ENCODE peak calls at places on chromosomes 13 and 19, in six cellular contexts. One of them, this sample, is unnamed. For H3K9me3, the result is how much of the 10 kb centered on the place peaks cover.

GRCh38 chr19:14006766-14007562 is 844 bp upstream of the RFX1 start:
- DNase-seq in tibial artery: no peak
- DNase-seq in ovary: no peak
- DNase-seq in tibial nerve: no peak
- DNase-seq in pancreas: peak
- DNase-seq in Panc1: no peak
- DNase-seq in this sample: no peak

GRCh38 chr19:7926021-7926726 is at the start of gene CTXN1:
- DNase-seq in Panc1: no peak
- DNase-seq in tibial nerve: peak
- DNase-seq in ovary: peak
- DNase-seq in pancreas: peak
- DNase-seq in tibial artery: peak
- DNase-seq in this sample: peak

GRCh38 chr19:17037966-17038500 is 11.4 kb upstream of the CPAMD8 start:
- DNase-seq in ovary: no peak
- DNase-seq in tibial nerve: no peak
- DNase-seq in pancreas: no peak
- DNase-seq in Panc1: no peak
- DNase-seq in tibial artery: no peak
- DNase-seq in this sample: no peak

GRCh38 chr19:30426864-30427263 is 54.7 kb downstream of the ZNF536 start:
- DNase-seq in ovary: no peak
- DNase-seq in tibial nerve: no peak
- DNase-seq in pancreas: no peak
- DNase-seq in Panc1: no peak
- DNase-seq in tibial artery: no peak
- DNase-seq in this sample: no peak

GRCh38 chr19:29941828-29942403 is at the start of gene URI1:
- DNase-seq in ovary: peak
- DNase-seq in tibial nerve: peak
- DNase-seq in pancreas: peak
- DNase-seq in Panc1: peak
- DNase-seq in tibial artery: peak
- DNase-seq in this sample: peak

GRCh38 chr13:111541345-111541744 is 220.9 kb downstream of the TEX29 start:
- DNase-seq in ovary: no peak
- DNase-seq in tibial artery: no peak
- DNase-seq in Panc1: no peak
- DNase-seq in pancreas: no peak
- DNase-seq in tibial nerve: no peak
- DNase-seq in this sample: no peak

GRCh38 chr19:827710-828321 is at the start of gene AZU1:
- DNase-seq in Panc1: no peak
- DNase-seq in ovary: no peak
- DNase-seq in tibial nerve: no peak
- DNase-seq in tibial artery: no peak
- DNase-seq in pancreas: peak
- DNase-seq in this sample: no peak

GRCh38 chr13:19927117-19927734 is 31.3 kb upstream of the ZMYM2 start:
- DNase-seq in tibial nerve: no peak
- DNase-seq in ovary: no peak
- DNase-seq in Panc1: peak
- DNase-seq in pancreas: no peak
- DNase-seq in tibial artery: no peak
- DNase-seq in this sample: no peak

GRCh38 chr13:37621811-37622361 is 23.3 kb upstream of the POSTN start:
- DNase-seq in tibial artery: peak
- DNase-seq in ovary: no peak
- DNase-seq in tibial nerve: no peak
- DNase-seq in pancreas: no peak
- DNase-seq in Panc1: no peak
- DNase-seq in this sample: no peak

GRCh38 chr13:107421028-107421427 is 794.3 kb downstream of the LIG4 start:
- DNase-seq in pancreas: no peak
- DNase-seq in tibial nerve: no peak
- DNase-seq in Panc1: no peak
- DNase-seq in tibial artery: no peak
- DNase-seq in ovary: no peak
- DNase-seq in this sample: no peak

GRCh38 chr19:19552811-19553210 is 14.7 kb downstream of the CILP2 start:
- DNase-seq in tibial nerve: no peak
- DNase-seq in tibial artery: no peak
- DNase-seq in pancreas: no peak
- DNase-seq in Panc1: no peak
- DNase-seq in ovary: no peak
- DNase-seq in this sample: peak

GRCh38 chr19:10655457-10656312 is 1.5 kb downstream of the ILF3 start:
- DNase-seq in tibial artery: no peak
- DNase-seq in Panc1: no peak
- DNase-seq in ovary: no peak
- DNase-seq in pancreas: peak
- DNase-seq in tibial nerve: no peak
- DNase-seq in this sample: no peak

GRCh38 chr13:91184244-91184926 is 163.1 kb upstream of the MIR17HG start:
- DNase-seq in Panc1: no peak
- DNase-seq in tibial artery: no peak
- DNase-seq in tibial nerve: no peak
- DNase-seq in pancreas: no peak
- DNase-seq in ovary: no peak
- DNase-seq in this sample: no peak

GRCh38 chr13:39038569-39038898 is 278 bp downstream of the NHLRC3 start:
- DNase-seq in Panc1: no peak
- DNase-seq in ovary: no peak
- DNase-seq in pancreas: peak
- DNase-seq in tibial artery: no peak
- DNase-seq in tibial nerve: no peak
- DNase-seq in this sample: peak

GRCh38 chr19:46620267-46620666 is 4.6 kb downstream of the PTGIR start:
- DNase-seq in pancreas: no peak
- DNase-seq in tibial artery: no peak
- DNase-seq in tibial nerve: no peak
- DNase-seq in ovary: no peak
- DNase-seq in Panc1: no peak
- DNase-seq in this sample: no peak

GRCh38 chr13:46267166-46267565 is 55.4 kb downstream of the LRRC63 start:
- DNase-seq in pancreas: no peak
- DNase-seq in Panc1: no peak
- DNase-seq in tibial artery: no peak
- DNase-seq in ovary: no peak
- DNase-seq in tibial nerve: no peak
- DNase-seq in this sample: no peak

GRCh38 chr13:108176685-108177274 is 38.6 kb downstream of the LIG4 start:
- DNase-seq in tibial artery: no peak
- DNase-seq in Panc1: no peak
- DNase-seq in pancreas: peak
- DNase-seq in tibial nerve: no peak
- DNase-seq in ovary: no peak
- DNase-seq in this sample: peak

GRCh38 chr19:42595550-42596172 is 937 bp upstream of the CEACAM8 start:
- DNase-seq in Panc1: no peak
- DNase-seq in pancreas: no peak
- DNase-seq in tibial artery: no peak
- DNase-seq in ovary: no peak
- DNase-seq in tibial nerve: no peak
- DNase-seq in this sample: no peak

GRCh38 chr19:18513868-18514267 is 8.0 kb downstream of the ELL start:
- DNase-seq in Panc1: no peak
- DNase-seq in tibial nerve: no peak
- DNase-seq in pancreas: peak
- DNase-seq in ovary: peak
- DNase-seq in tibial artery: no peak
- DNase-seq in this sample: no peak

GRCh38 chr13:34654203-34654602 is 287.9 kb upstream of the NBEA start:
- DNase-seq in tibial nerve: no peak
- DNase-seq in pancreas: no peak
- DNase-seq in tibial artery: no peak
- DNase-seq in ovary: no peak
- DNase-seq in Panc1: no peak
- DNase-seq in this sample: no peak

GRCh38 chr13:35720690-35721554 is 244.4 kb upstream of the MAB21L1 start:
- DNase-seq in tibial artery: no peak
- DNase-seq in tibial nerve: no peak
- DNase-seq in pancreas: peak
- DNase-seq in ovary: peak
- DNase-seq in Panc1: peak
- DNase-seq in this sample: no peak

GRCh38 chr19:902446-903226 is 9.4 kb downstream of the RNU6-9 start:
- DNase-seq in Panc1: no peak
- DNase-seq in tibial artery: no peak
- DNase-seq in ovary: no peak
- DNase-seq in tibial nerve: no peak
- DNase-seq in pancreas: no peak
- DNase-seq in this sample: no peak

GRCh38 chr19:18733196-18733647 is 49.7 kb downstream of the CRTC1 start:
- DNase-seq in tibial nerve: no peak
- DNase-seq in tibial artery: no peak
- DNase-seq in ovary: peak
- DNase-seq in pancreas: peak
- DNase-seq in Panc1: no peak
- DNase-seq in this sample: no peak

GRCh38 chr19:39951065-39951650 is 16.7 kb upstream of the FCGBP start:
- DNase-seq in Panc1: no peak
- DNase-seq in tibial artery: no peak
- DNase-seq in tibial nerve: no peak
- DNase-seq in ovary: no peak
- DNase-seq in pancreas: no peak
- DNase-seq in this sample: no peak

GRCh38 chr19:6222884-6223283 is 56.9 kb downstream of the MLLT1 start:
- DNase-seq in tibial artery: no peak
- DNase-seq in tibial nerve: no peak
- DNase-seq in pancreas: no peak
- DNase-seq in Panc1: no peak
- DNase-seq in ovary: no peak
- DNase-seq in this sample: no peak

GRCh38 chr13:114030666-114031610 is 57.1 kb upstream of the C13orf46 start:
- DNase-seq in Panc1: no peak
- DNase-seq in tibial artery: no peak
- DNase-seq in pancreas: no peak
- DNase-seq in ovary: no peak
- DNase-seq in tibial nerve: no peak
- DNase-seq in this sample: no peak

GRCh38 chr13:111912991-111913781 is 153.8 kb upstream of the SOX1 start:
- DNase-seq in tibial artery: no peak
- DNase-seq in Panc1: no peak
- DNase-seq in ovary: no peak
- DNase-seq in pancreas: no peak
- DNase-seq in tibial nerve: no peak
- DNase-seq in this sample: no peak

GRCh38 chr19:39307233-39307821 is 11.1 kb downstream of the IFNL1 start:
- DNase-seq in ovary: no peak
- DNase-seq in tibial nerve: no peak
- DNase-seq in Panc1: no peak
- DNase-seq in tibial artery: no peak
- DNase-seq in pancreas: peak
- DNase-seq in this sample: no peak

GRCh38 chr19:33752018-33752790 is 44.5 kb upstream of the KCTD15 start:
- DNase-seq in tibial nerve: no peak
- DNase-seq in ovary: no peak
- DNase-seq in tibial artery: no peak
- DNase-seq in pancreas: no peak
- DNase-seq in Panc1: no peak
- DNase-seq in this sample: no peak

GRCh38 chr19:15452111-15453047 is 2.6 kb upstream of the WIZ start:
- DNase-seq in tibial nerve: peak
- DNase-seq in ovary: peak
- DNase-seq in tibial artery: peak
- DNase-seq in pancreas: peak
- DNase-seq in Panc1: no peak
- DNase-seq in this sample: no peak

DNA sequence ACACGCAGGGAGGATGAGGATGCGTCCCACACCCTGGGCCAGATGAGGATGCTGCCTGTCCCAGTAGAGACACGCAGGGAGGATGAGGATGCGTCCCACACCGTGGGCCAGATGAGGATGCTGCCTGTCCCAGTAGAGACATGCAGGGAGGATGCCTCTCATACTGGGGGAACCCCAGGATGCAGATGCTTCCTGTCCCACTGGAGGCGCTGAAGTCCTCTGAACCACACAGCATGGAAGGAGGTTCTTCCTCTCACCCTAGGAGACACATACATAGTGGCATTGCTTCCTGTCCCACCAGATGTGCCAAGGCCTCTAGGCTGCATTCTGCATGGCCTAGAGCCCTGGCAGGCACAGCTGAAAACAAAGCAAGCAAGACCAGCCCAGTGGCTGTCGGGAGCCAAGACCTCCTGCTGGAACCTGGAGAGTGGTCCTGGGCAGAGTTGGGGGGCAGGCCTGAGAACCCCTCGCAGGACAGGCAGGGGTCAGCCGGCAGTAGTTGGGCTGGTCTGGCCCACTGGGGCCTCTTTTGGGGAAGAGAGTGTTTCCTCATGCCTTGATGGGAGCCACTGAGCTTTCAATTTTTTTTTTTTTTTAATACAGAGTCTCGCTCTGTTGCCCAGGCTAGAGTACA is 4.3 kb downstream of the HPN start:
- DNase-seq in ovary: no peak
- DNase-seq in Panc1: no peak
- DNase-seq in tibial artery: peak
- DNase-seq in pancreas: no peak
- DNase-seq in tibial nerve: no peak
- DNase-seq in this sample: peak
- H3K9me3 ChIP-seq in ovary: under half
- H3K9me3 ChIP-seq in Panc1: under half
- H3K9me3 ChIP-seq in tibial artery: under half
- H3K9me3 ChIP-seq in pancreas: under half
- H3K9me3 ChIP-seq in tibial nerve: under half
- H3K9me3 ChIP-seq in this sample: under half

GRCh38 chr19:58010507-58010906 is 7.9 kb upstream of the ZNF606 start:
- DNase-seq in tibial artery: no peak
- DNase-seq in pancreas: no peak
- DNase-seq in ovary: no peak
- DNase-seq in tibial nerve: no peak
- DNase-seq in Panc1: no peak
- DNase-seq in this sample: no peak
- H3K9me3 ChIP-seq in tibial artery: half or more
- H3K9me3 ChIP-seq in pancreas: under half
- H3K9me3 ChIP-seq in ovary: under half
- H3K9me3 ChIP-seq in tibial nerve: under half
- H3K9me3 ChIP-seq in Panc1: under half
- H3K9me3 ChIP-seq in this sample: under half

GRCh38 chr19:9353011-9353410 is 9.8 kb upstream of the ZNF177 start:
- DNase-seq in tibial nerve: no peak
- DNase-seq in tibial artery: no peak
- DNase-seq in pancreas: no peak
- DNase-seq in Panc1: no peak
- DNase-seq in ovary: no peak
- DNase-seq in this sample: no peak
- H3K9me3 ChIP-seq in tibial nerve: under half
- H3K9me3 ChIP-seq in tibial artery: half or more
- H3K9me3 ChIP-seq in pancreas: under half
- H3K9me3 ChIP-seq in Panc1: under half
- H3K9me3 ChIP-seq in ovary: under half
- H3K9me3 ChIP-seq in this sample: under half

DNA sequence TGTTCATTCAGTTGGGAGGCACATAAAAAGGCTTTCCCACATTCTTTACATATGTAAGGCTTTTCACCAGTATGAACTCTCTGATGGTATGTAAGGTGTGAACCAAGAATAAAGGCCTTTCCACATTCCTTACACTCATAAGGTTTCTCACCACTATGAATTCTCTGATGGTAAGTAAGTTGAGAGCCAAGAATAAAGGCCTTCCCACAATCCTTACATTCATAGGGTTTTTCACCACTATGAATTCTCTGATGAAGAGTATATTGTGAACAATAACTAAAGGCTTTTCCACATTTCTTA is 29.3 kb downstream of the ZNF571 start:
- DNase-seq in tibial artery: no peak
- DNase-seq in Panc1: no peak
- DNase-seq in tibial nerve: no peak
- DNase-seq in pancreas: no peak
- DNase-seq in ovary: no peak
- DNase-seq in this sample: no peak
- H3K9me3 ChIP-seq in tibial artery: half or more
- H3K9me3 ChIP-seq in Panc1: half or more
- H3K9me3 ChIP-seq in tibial nerve: under half
- H3K9me3 ChIP-seq in pancreas: under half
- H3K9me3 ChIP-seq in ovary: under half
- H3K9me3 ChIP-seq in this sample: half or more

This sample was measured in T-helper 17 cell.